ENCODE peak calls at places on chromosomes 4 and X, in ten cellular contexts. C is transverse colon, D is gastrocnemius medialis, O is suprapubic skin, S is lower leg skin, F is tibial nerve, A is sigmoid colon, Y is heart left ventricle, E is HepG2, Z is IMR-90. U is an unnamed sample.
A peak's percentile ranks its signal among the peaks of the same experiment; 100 is the strongest.

GRCh38 chrX:82134378-82134777 is 932.5 kb downstream of the SH3BGRL start:
- DNase-seq in C (no peak), D (no peak), O (no peak), S (no peak), F (no peak), A (no peak), Y (no peak), E (no peak), Z (no peak), U (no peak)

GRCh38 chrX:18047440-18047940 is 173.2 kb downstream of the BEND2 start:
- DNase-seq in C (no peak), D (no peak), O (no peak), S (no peak), F (no peak), A (no peak), Y (no peak), E (no peak), Z (no peak), U (no peak)

GRCh38 chr4:165505991-165506779 is 127.4 kb downstream of the CPE start:
- DNase-seq in C (no peak), D (no peak), O (no peak), S (no peak), F (no peak), A (no peak), Y (no peak), E (peak; percentile 69), Z (peak; percentile 30), U (no peak)

GRCh38 chr4:111500871-111501270 is 644.4 kb upstream of the FAM241A start:
- DNase-seq in C (no peak), D (no peak), O (no peak), S (no peak), F (no peak), A (no peak), Y (no peak), E (no peak), Z (no peak), U (no peak)

GRCh38 chrX:8345473-8345872 is 119.2 kb upstream of the VCX3B start:
- DNase-seq in C (no peak), D (no peak), O (no peak), S (no peak), F (no peak), A (no peak), Y (no peak), E (peak; percentile 3), Z (no peak), U (no peak)

GRCh38 chrX:68870357-68870756 is 41.5 kb downstream of the EFNB1 start:
- DNase-seq in C (no peak), D (no peak), O (no peak), S (no peak), F (no peak), A (no peak), Y (no peak), E (no peak), Z (no peak), U (no peak)

GRCh38 chrX:44020693-44021092 is 47.5 kb upstream of the NDP start:
- DNase-seq in C (no peak), D (no peak), O (no peak), S (no peak), F (no peak), A (no peak), Y (no peak), E (no peak), Z (no peak), U (no peak)

GRCh38 chrX:101430457-101431078 is 22.5 kb downstream of the HNRNPH2 start:
- DNase-seq in C (no peak), D (no peak), O (no peak), S (no peak), F (no peak), A (no peak), Y (no peak), E (no peak), Z (peak; percentile 54), U (no peak)

GRCh38 chr4:145735777-145736176 is 55.8 kb downstream of the C4orf51 start:
- DNase-seq in C (no peak), D (peak; percentile 65), O (no peak), S (no peak), F (no peak), A (no peak), Y (no peak), E (no peak), Z (no peak), U (no peak)

GRCh38 chrX:5857232-5857631 is 371.4 kb downstream of the NLGN4X start:
- DNase-seq in C (no peak), D (no peak), O (no peak), S (no peak), F (no peak), A (no peak), Y (no peak), E (no peak), Z (no peak), U (no peak)

GRCh38 chrX:101257448-101258259 is 33.5 kb downstream of the TAF7L start:
- DNase-seq in C (no peak), D (no peak), O (no peak), S (no peak), F (no peak), A (no peak), Y (no peak), E (peak; percentile 0), Z (peak; percentile 76), U (no peak)

GRCh38 chr4:123090886-123091285 is 168.5 kb upstream of the NUDT6 start:
- DNase-seq in C (no peak), D (no peak), O (no peak), S (no peak), F (no peak), A (no peak), Y (no peak), E (no peak), Z (no peak), U (no peak)
- TF ChIP-seq POLR2A in C (no peak), D (no peak), O (no peak), S (no peak), F (no peak), A (no peak), Y (no peak), E (no peak), Z (no peak), U (no peak)

DNA sequence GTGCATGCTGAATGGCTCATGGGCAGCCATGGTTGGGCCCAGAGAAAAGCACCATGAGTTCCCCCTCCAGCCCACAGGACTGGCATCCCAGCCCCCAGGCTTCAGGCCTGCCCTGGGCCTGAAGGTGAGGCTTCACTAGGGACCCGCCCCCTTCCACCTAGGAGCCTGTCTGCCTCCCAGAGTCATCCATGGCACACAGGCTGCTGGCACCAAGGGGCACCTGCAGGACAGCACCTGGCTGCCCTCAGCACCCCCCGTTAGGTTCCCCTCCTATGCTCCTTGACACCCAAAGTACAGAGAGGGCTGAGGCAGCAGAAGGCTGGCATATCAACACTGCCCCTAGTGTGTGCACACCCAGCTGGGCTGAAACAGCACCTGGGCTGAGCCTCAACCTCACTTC is 566.7 kb upstream of the PCDH7 start:
- DNase-seq in C (no peak), D (no peak), O (no peak), S (no peak), F (no peak), A (no peak), Y (no peak), E (no peak), Z (no peak), U (no peak)
- TF ChIP-seq CTCF in C (no peak), D (no peak), O (no peak), S (no peak), F (no peak), A (no peak), Y (no peak), E (no peak), Z (no peak), U (no peak)

GRCh38 chr4:54660145-54660535 is 2.4 kb downstream of the KIT start:
- DNase-seq in C (no peak), D (no peak), O (no peak), S (no peak), F (no peak), A (no peak), Y (no peak), E (no peak), Z (no peak), U (no peak)

GRCh38 chr4:54657194-54657555 is 582 bp upstream of the KIT start:
- DNase-seq in C (no peak), D (no peak), O (no peak), S (no peak), F (no peak), A (no peak), Y (no peak), E (no peak), Z (no peak), U (no peak)

GRCh38 chr4:54657556-54658313 is at the start of gene KIT:
- DNase-seq in C (peak; percentile 33), D (no peak), O (peak; percentile 66), S (peak; percentile 31), F (no peak), A (peak; percentile 71), Y (peak; percentile 33), E (no peak), Z (peak; percentile 32), U (no peak)

GRCh38 chr4:54659213-54660144 is 1.7 kb downstream of the KIT start:
- DNase-seq in C (no peak), D (no peak), O (no peak), S (no peak), F (no peak), A (no peak), Y (no peak), E (no peak), Z (peak; percentile 30), U (no peak)

DNA sequence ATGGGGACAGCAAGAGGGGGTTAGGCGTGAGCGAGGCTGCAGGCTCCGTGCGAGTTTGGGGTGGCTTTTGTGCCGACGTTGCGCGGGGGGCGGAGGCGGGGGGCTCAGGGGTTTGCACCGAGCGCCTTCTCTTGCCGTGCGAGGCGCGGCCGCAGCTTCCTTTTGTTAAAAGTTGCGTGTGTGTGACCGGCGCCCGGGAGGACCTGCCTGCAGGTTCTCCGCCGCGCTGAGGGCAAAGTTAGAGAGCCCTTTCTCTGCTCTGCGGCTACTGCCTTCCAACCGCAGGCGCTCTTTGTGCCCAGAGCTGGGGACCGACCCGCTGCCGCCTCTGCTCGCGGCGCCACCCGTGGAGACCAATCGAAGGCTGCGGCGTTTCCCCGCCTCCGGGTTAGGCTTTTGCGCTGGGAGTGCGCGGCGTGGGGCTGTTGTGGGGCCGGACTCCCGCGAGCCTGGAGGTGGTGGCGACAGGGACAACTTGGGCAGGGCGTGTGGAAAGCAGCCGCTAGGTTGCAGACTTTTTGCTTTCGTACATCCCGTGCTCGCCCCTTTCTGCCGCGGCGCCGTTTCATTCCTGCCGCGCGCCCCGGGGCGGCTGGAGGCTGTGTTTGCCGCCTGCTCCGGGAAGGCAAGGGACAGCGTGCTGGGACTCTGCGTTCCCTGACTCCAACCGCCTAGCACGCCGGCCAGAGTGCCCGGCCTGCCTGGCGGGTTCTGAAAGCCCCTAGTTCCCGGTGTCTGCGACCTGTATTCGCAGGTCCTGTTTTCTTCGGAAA is 750 bp downstream of the KIT start:
- DNase-seq in C (peak; percentile 46), D (no peak), O (peak; percentile 65), S (no peak), F (no peak), A (no peak), Y (peak; percentile 52), E (peak; percentile 14), Z (peak; percentile 36), U (no peak)
- TF ChIP-seq POLR2A in C (no peak), D (no peak), O (no peak), S (no peak), F (no peak), A (no peak), Y (no peak), E (no peak), Z (no peak), U (no peak)

DNA sequence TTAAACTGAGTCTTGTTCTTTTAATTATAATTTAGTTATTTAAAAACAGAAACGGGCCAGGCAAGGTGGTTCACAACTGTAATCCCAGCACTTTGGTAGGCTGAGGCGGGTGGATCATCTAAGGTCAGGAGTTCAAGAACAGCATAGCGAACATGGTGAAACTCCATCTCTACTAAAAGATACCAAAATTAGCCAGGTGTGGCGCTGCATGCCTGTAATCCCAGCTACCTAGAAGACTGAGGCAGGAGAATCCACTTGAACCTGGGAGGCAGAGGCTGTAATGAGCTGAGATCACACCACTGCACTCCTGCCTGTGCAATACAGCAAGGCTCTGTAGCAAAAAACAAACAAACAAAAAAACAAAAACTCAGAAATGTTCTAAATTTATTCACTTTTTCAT is 852.9 kb downstream of the TECRL start:
- DNase-seq in C (no peak), D (no peak), O (no peak), S (no peak), F (no peak), A (no peak), Y (no peak), E (peak; percentile 1), Z (no peak), U (no peak)
- TF ChIP-seq CTCF in C (no peak), D (no peak), O (no peak), S (no peak), F (no peak), A (no peak), Y (no peak), E (peak; percentile 12), Z (no peak), U (no peak)

U was measured in esophagus muscularis mucosa.